ENCODE peak calls at places on chromosomes 1 and 21, in six cellular contexts. T, L, Z, I, W and Y are unnamed samples.
A peak's percentile ranks its signal among the peaks of the same experiment; 100 is the strongest.

GRCh38 chr21:41481191-41481590 is 26.8 kb downstream of the TMPRSS2 start:
- DNase-seq in I (no peak), W (no peak), L (peak; percentile 80), T (no peak), Z (no peak), Y (no peak)

GRCh38 chr1:36223373-36223995 is 759 bp upstream of the THRAP3 start:
- DNase-seq in I (peak; percentile 11), T (no peak), W (no peak), Z (peak; percentile 73), L (peak; percentile 73), Y (peak; percentile 49)

GRCh38 chr1:197150336-197151005 is 4.0 kb upstream of the ASPM start:
- DNase-seq in W (no peak), Z (no peak), I (no peak), L (no peak), T (no peak), Y (no peak)

GRCh38 chr1:172746091-172746949 is 87.4 kb downstream of the FASLG start:
- DNase-seq in W (no peak), I (peak; percentile 44), Z (peak; percentile 74), L (peak; percentile 99), T (no peak), Y (no peak)

GRCh38 chr1:27071049-27071416 is 58.4 kb upstream of the TENT5B start:
- DNase-seq in W (no peak), L (peak; percentile 38), Z (no peak), I (no peak), T (no peak), Y (peak; percentile 72)

GRCh38 chr1:117375327-117375726 is 8.1 kb downstream of the MAN1A2 start:
- DNase-seq in Z (no peak), L (no peak), T (no peak), W (no peak), I (no peak), Y (no peak)

GRCh38 chr1:64748222-64748621 is 3.3 kb downstream of the RAVER2 start:
- DNase-seq in T (no peak), L (no peak), W (no peak), Z (no peak), I (no peak), Y (no peak)

GRCh38 chr1:117894078-117894477 is 35.3 kb downstream of the GDAP2 start:
- DNase-seq in W (no peak), I (no peak), T (no peak), Z (no peak), L (peak; percentile 15), Y (no peak)

GRCh38 chr1:65958561-65959350 is 166.1 kb downstream of the PDE4B start:
- DNase-seq in W (no peak), Z (peak; percentile 55), I (no peak), T (peak; percentile 50), L (peak; percentile 60), Y (no peak)

GRCh38 chr1:38992450-38993111 is 1.5 kb downstream of the AKIRIN1 start:
- DNase-seq in W (no peak), T (no peak), L (no peak), I (no peak), Z (no peak), Y (no peak)

GRCh38 chr1:101025283-101025679 is 303 bp downstream of the DPH5 start:
- DNase-seq in W (no peak), I (no peak), L (peak; percentile 32), T (no peak), Z (no peak), Y (peak; percentile 36)

GRCh38 chr21:33396966-33397365 is 6.2 kb upstream of the IFNGR2 start:
- DNase-seq in I (no peak), Z (no peak), T (no peak), L (peak; percentile 82), W (peak; percentile 74), Y (no peak)

GRCh38 chr1:42433324-42433860 is 22.4 kb downstream of the ZMYND12 start:
- DNase-seq in L (no peak), Z (no peak), T (no peak), W (no peak), I (no peak), Y (no peak)

GRCh38 chr1:150258275-150258666 is 697 bp downstream of the CA14 start:
- DNase-seq in I (no peak), T (no peak), L (no peak), Z (no peak), W (no peak), Y (no peak)

GRCh38 chr1:43688109-43688387 is 19.3 kb upstream of the ST3GAL3 start:
- DNase-seq in W (no peak), T (no peak), L (no peak), Z (no peak), I (no peak), Y (no peak)

DNA sequence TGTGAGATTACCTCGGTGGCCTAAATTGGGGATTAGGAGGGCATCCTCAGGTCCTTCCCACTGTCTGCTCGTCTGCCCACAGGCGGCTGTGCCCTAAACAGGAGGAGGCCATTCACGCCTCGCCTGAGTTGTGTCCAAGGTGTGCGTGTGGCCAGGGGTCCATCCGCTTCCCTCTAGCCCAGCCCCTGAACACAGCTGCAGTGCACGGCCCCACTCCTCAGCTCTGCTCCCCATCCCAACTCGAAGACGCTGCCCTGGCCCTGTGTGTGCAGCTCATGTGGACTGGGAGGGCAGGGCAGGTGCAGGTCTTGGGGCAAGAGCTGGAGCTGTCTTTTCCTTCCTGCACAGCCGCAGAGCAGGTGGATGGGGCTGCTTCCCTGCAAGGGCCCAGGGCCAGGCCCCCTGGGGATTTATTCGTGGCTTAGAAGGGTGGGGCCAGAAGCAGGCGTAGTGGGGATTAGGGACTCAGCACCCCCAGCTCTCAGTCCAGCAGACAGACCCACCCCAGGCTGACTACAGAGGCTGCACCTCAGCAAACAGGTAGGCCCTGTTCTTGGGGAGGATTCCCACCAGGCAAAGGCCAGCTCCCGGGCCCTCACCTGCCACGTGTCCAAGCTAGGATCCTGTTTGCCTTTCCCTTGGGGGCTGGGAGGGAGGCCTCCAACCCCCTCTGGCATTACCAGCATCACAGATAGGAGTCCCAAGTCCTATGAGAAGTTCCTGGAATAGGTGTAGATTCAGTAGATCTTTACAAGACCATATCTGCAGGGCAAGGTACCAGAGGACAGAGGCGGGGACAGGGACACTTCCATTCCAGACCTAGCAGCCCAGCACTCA is 4.4 kb downstream of the GUK1 start:
- DNase-seq in L (no peak), Z (no peak), W (peak; percentile 56), T (no peak), I (no peak), Y (no peak)
- H3K27ac ChIP-seq in L (no peak overlapping the region), Z (no peak overlapping the region), W (no peak overlapping the region), T (no peak overlapping the region), I (no peak overlapping the region), Y (peak overlapping the region; percentile 68)

DNA sequence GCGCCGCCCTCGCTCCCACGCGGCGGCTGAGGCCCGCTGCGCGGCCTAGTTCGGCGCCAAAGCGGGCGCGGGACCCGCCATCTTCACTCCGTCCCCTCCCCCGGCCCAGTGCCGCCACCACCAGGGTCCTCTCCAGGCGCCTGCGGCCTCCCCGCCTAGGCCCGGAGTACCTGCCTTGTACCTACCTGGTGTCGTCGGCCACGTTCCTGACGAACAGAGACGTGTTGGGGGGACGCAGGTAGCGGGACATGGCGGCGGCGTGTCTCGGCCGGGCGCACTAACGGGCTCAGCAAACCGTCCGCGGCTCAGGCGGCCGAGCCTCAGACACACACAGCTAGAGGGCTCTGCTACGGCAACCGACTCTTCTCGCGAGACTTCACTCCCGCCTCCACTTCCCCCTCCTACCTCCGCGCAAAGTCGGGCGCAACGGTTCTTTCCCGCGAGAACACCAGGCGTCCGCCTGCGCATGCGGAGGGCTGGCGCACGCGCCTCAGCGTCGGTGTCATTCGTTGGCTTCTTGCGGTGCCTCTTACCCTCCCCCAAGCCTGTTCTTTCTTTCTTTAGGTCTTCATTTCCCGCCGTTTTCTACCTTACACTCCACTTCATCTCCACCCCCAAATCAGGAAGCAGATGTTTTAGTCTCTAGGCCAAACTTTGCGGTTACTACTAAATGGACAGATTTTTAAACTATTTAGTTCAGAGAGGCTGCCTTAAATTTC is at the start of gene SRSF10:
- DNase-seq in Z (peak; percentile 98), T (peak; percentile 98), L (peak; percentile 99), I (peak; percentile 96), W (peak; percentile 99), Y (peak; percentile 98)
- H3K4me1 ChIP-seq in Z (peaks cover 49% of the 10 kb centered on the region), T (peaks cover 65% of the 10 kb centered on the region), L (peaks cover 7% of the 10 kb centered on the region), I (peaks cover 45% of the 10 kb centered on the region), W (peaks cover 6% of the 10 kb centered on the region), Y (peaks cover 43% of the 10 kb centered on the region)

DNA sequence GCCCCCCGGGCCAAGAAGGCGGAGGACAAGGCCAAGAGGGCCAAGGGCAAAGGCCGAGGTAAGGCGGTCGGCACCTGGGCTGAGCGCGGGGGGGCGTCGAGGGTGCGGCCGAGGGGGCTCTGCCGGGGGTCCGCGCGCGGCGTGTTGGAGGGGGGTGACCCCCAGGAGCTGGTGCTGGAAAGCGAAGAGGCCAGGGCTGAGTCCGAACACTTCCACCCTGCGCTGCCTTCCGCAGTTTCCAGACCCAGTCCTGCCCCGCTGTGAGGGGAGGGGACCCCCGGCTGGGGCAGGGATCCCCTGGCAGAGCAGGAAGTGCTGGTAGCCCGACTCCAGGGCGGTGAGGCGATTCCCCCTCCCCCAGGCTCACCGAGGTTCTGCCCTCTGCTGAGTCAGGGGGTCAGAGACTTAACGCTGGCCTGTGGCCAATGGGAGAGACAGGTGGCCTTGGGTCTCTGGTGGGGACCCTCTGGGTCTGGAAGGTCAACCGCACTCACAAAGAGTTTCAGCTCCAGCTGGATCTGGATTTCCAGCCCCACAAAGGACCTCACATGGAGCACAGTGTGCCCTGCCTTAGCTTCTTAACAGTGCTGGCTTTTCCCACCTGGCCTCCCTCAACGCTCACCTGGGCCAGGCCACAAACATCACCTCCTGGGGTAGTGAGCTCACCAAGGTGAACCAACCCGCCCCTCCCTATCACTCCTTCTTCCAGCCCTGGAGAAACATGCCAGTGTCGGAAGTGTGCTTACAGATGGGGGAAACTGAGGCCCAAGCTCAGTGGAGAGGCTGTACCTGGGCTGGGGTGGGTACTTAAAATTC is 39.8 kb upstream of the SYNC start:
- DNase-seq in Z (no peak), T (no peak), L (no peak), W (peak; percentile 59), I (peak; percentile 46), Y (no peak)
- H3K27ac ChIP-seq in Z (no peak overlapping the region), T (peak overlapping the region; percentile 89), L (peak overlapping the region; percentile 11), W (no peak overlapping the region), I (peak overlapping the region; percentile 84), Y (peak overlapping the region; percentile 78)

DNA sequence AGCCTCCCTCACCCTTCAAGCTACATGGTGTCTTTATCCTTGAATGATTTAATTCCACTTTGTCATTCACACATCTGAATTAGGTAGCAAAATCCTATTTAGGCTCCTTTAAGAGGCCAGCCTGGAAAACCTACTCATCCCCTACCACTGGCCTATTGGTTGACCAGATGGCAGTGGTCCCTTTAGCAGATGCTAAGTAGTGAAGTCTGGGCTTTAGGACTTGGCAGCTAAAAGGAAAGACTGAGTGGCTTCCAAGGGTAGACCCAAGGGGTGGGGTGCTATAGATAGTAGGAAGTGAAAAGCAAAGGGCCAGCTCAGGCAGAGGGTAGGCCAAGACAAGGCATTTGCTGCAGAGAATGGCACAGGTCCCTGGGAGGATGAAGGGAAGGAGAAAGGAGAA is 46.6 kb downstream of the KCNJ6 start:
- DNase-seq in T (no peak), W (no peak), L (no peak), Z (no peak), I (no peak), Y (no peak)
- H3K4me1 ChIP-seq in T (no peaks in the 10 kb centered on the region), W (no peaks in the 10 kb centered on the region), L (peaks cover 12% of the 10 kb centered on the region), Z (no peaks in the 10 kb centered on the region), I (no peaks in the 10 kb centered on the region), Y (no peaks in the 10 kb centered on the region)

DNA sequence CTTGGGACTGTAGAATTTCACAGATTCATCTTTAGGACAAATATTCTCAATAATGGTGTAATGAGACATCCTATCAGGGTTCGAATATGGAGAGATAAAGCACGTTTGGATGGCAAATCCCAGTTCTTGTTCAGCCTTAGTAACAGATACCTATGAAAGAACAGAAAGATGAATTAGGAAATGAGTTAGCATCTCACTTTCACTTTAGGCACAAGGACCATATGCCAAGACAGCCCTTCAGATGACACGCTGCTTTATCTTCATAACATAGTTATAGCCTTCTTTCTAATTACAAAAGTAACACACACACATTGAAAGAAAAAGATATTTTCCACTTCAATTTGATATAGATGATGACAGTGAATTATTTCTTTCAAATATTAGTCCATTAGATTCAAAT is 173.6 kb downstream of the TGFBR3 start:
- DNase-seq in I (no peak), L (no peak), W (no peak), T (no peak), Z (no peak), Y (no peak)
- H3K27ac ChIP-seq in I (no peak overlapping the region), L (no peak overlapping the region), W (peak overlapping the region; percentile 65), T (peak overlapping the region; percentile 56), Z (no peak overlapping the region), Y (no peak overlapping the region)